ENCODE peak calls at places on chromosomes 16 and 17, in six cellular contexts. B is AG08395, C is astrocyte of the spinal cord, F is NCI-H460, L is left lung, S is NCI-H1417. U is an unnamed sample.

GRCh38 chr17:60679287-60679686 is 1.6 kb downstream of the BCAS3 start:
- DNase-seq in B (no peak), C (no peak), F (no peak), L (no peak), S (no peak), U (no peak)

GRCh38 chr17:58046230-58047094 is 36.8 kb upstream of the DYNLL2 start:
- DNase-seq in B (peak; percentile 38), C (no peak), F (no peak), L (no peak), S (no peak), U (no peak)

GRCh38 chr16:49351119-49351518 is 22.5 kb upstream of the C16orf78 start:
- DNase-seq in B (no peak), C (no peak), F (no peak), L (no peak), S (no peak), U (no peak)

GRCh38 chr17:73397856-73398540 is 86.2 kb upstream of the CDC42EP4 start:
- DNase-seq in B (no peak), C (no peak), F (no peak), L (no peak), S (no peak), U (no peak)

GRCh38 chr16:88504489-88505404 is 51.7 kb downstream of the ZFPM1 start:
- DNase-seq in B (no peak), C (no peak), F (no peak), L (no peak), S (peak; percentile 85), U (no peak)

GRCh38 chr17:75352079-75352569 is 53.4 kb downstream of the GRB2 start:
- DNase-seq in B (no peak), C (no peak), F (no peak), L (peak; percentile 43), S (peak; percentile 43), U (no peak)

GRCh38 chr17:79073706-79074088 is 927 bp upstream of the ENGASE start:
- DNase-seq in B (no peak), C (no peak), F (no peak), L (peak; percentile 19), S (no peak), U (no peak)

GRCh38 chr17:49616086-49616485 is 40.4 kb downstream of the NXPH3 start:
- DNase-seq in B (peak; percentile 18), C (no peak), F (no peak), L (no peak), S (no peak), U (no peak)

GRCh38 chr17:76193616-76194015 is 46.7 kb downstream of the RNF157 start:
- DNase-seq in B (no peak), C (no peak), F (no peak), L (no peak), S (no peak), U (no peak)

GRCh38 chr16:86662195-86662594 is 83.8 kb downstream of the FOXL1 start:
- DNase-seq in B (peak; percentile 57), C (no peak), F (no peak), L (no peak), S (no peak), U (no peak)

GRCh38 chr17:67629963-67630320 is 87.8 kb upstream of the NOL11 start:
- DNase-seq in B (peak; percentile 78), C (peak; percentile 71), F (peak; percentile 20), L (no peak), S (no peak), U (peak; percentile 47)

GRCh38 chr16:88002749-88003148 is 51.5 kb downstream of the BANP start:
- DNase-seq in B (no peak), C (no peak), F (no peak), L (no peak), S (no peak), U (no peak)

GRCh38 chr17:40377832-40378231 is 13.3 kb upstream of the GJD3 start:
- DNase-seq in B (no peak), C (no peak), F (no peak), L (no peak), S (no peak), U (no peak)

GRCh38 chr17:72822358-72823023 is 270.0 kb downstream of the SLC39A11 start:
- DNase-seq in B (no peak), C (no peak), F (no peak), L (no peak), S (no peak), U (no peak)

GRCh38 chr17:57296231-57296630 is 39.9 kb downstream of the MSI2 start:
- DNase-seq in B (no peak), C (no peak), F (no peak), L (no peak), S (peak; percentile 69), U (no peak)

GRCh38 chr16:11557811-11558210 is 28.9 kb downstream of the LITAF start:
- DNase-seq in B (no peak), C (no peak), F (no peak), L (no peak), S (no peak), U (no peak)

GRCh38 chr16:5032748-5033167 is 977 bp downstream of the NAGPA start:
- DNase-seq in B (no peak), C (no peak), F (no peak), L (no peak), S (no peak), U (no peak)